ENCODE peak calls at places on chromosomes 1 and 21, in four cellular contexts. Z is EH, F is RWPE1, C is left ventricle myocardium inferior. I is an unnamed sample.

GRCh38 chr1:19861034-19861433 is 21.2 kb upstream of the OTUD3 start:
- DNase-seq in Z (peak; percentile 83), F (peak; percentile 41), C (no peak), I (no peak)

GRCh38 chr1:44792736-44793502 is 4.9 kb upstream of the BEST4 start:
- DNase-seq in Z (no peak), F (no peak), C (no peak), I (no peak)

GRCh38 chr1:229629251-229629650 is 3.2 kb downstream of the URB2 start:
- DNase-seq in Z (peak; percentile 73), F (no peak), C (no peak), I (no peak)

GRCh38 chr1:150543500-150544143 is 5.6 kb upstream of the ADAMTSL4 start:
- DNase-seq in Z (no peak), F (no peak), C (peak; percentile 61), I (no peak)

GRCh38 chr1:246811985-246812384 is 87.8 kb downstream of the SCCPDH start:
- DNase-seq in Z (no peak), F (no peak), C (no peak), I (no peak)

GRCh38 chr1:7584157-7584556 is 186.9 kb upstream of the VAMP3 start:
- DNase-seq in Z (no peak), F (no peak), C (no peak), I (no peak)

GRCh38 chr1:3617806-3618345 is 6.6 kb upstream of the MEGF6 start:
- DNase-seq in Z (no peak), F (no peak), C (no peak), I (no peak)

GRCh38 chr21:44965251-44966022 is 25.6 kb downstream of the SLX9 start:
- DNase-seq in Z (peak; percentile 69), F (no peak), C (no peak), I (no peak)

GRCh38 chr1:155968670-155969069 is 9.7 kb downstream of the ARHGEF2 start:
- DNase-seq in Z (peak; percentile 54), F (no peak), C (peak; percentile 58), I (no peak)

GRCh38 chr1:159867322-159868064 is 5.0 kb upstream of the VSIG8 start:
- DNase-seq in Z (no peak), F (peak; percentile 71), C (no peak), I (no peak)

GRCh38 chr1:181175955-181176354 is 87.5 kb downstream of the IER5 start:
- DNase-seq in Z (no peak), F (no peak), C (no peak), I (no peak)

GRCh38 chr1:55195523-55196233 is 19.5 kb downstream of the USP24 start:
- DNase-seq in Z (peak; percentile 44), F (no peak), C (no peak), I (no peak)

GRCh38 chr1:181984006-181984405 is 77.5 kb downstream of the ZNF648 start:
- DNase-seq in Z (no peak), F (no peak), C (no peak), I (no peak)

GRCh38 chr1:210222288-210223006 is 10.1 kb upstream of the SERTAD4 start:
- DNase-seq in Z (peak; percentile 34), F (peak; percentile 11), C (no peak), I (no peak)

GRCh38 chr1:119885903-119886783 is 10.2 kb downstream of the ADAM30 start:
- DNase-seq in Z (peak; percentile 59), F (peak; percentile 38), C (peak; percentile 37), I (no peak)

GRCh38 chr1:229204863-229205777 is 65.8 kb upstream of the RAB4A start:
- DNase-seq in Z (peak; percentile 74), F (no peak), C (no peak), I (no peak)

GRCh38 chr1:205667909-205668643 is 12.2 kb downstream of the SLC45A3 start:
- DNase-seq in Z (no peak), F (no peak), C (no peak), I (no peak)

GRCh38 chr1:10232213-10232612 is 21.8 kb downstream of the KIF1B start:
- DNase-seq in Z (no peak), F (no peak), C (no peak), I (no peak)

GRCh38 chr1:206685749-206686485 is 1.2 kb downstream of the MAPKAPK2 start:
- DNase-seq in Z (peak; percentile 87), F (peak; percentile 87), C (peak; percentile 61), I (peak; percentile 86)

GRCh38 chr1:7671676-7672075 is 99.4 kb upstream of the VAMP3 start:
- DNase-seq in Z (no peak), F (no peak), C (no peak), I (no peak)

GRCh38 chr1:102434421-102434820 is 437.7 kb upstream of the OLFM3 start:
- DNase-seq in Z (peak; percentile 27), F (no peak), C (no peak), I (peak; percentile 27)

GRCh38 chr1:31581821-31582810 is 5.8 kb downstream of the TINAGL1 start:
- DNase-seq in Z (peak; percentile 50), F (no peak), C (no peak), I (no peak)